ENCODE peak calls at places on chromosome 16, in seven cellular contexts. Z is EL, Y is NCI-H1930, Q is substantia nigra, S is NCI-H748 treated with DMSO at 0.1 percent for 48 hours, N is progenitor cell of endocrine pancreas, I is mesendoderm. M is an unnamed sample.

GRCh38 chr16:30068750-30069574 is 3.4 kb downstream of the ALDOA start:
- DNase-seq in I (peak), Z (no peak), Y (no peak), Q (no peak), S (no peak), N (no peak), M (no peak)

GRCh38 chr16:69894675-69895074 is 56.5 kb upstream of the CLEC18A start:
- DNase-seq in Y (no peak), I (no peak), S (no peak), Q (peak), Z (no peak), N (no peak), M (no peak)

GRCh38 chr16:86926695-86927094 is 348.3 kb downstream of the FOXL1 start:
- DNase-seq in Q (no peak), I (no peak), S (no peak), Y (no peak), Z (no peak), N (no peak), M (no peak)

GRCh38 chr16:53822936-53823529 is 119.1 kb downstream of the FTO start:
- DNase-seq in N (no peak), I (no peak), Y (no peak), Q (no peak), Z (peak), S (no peak), M (no peak)

GRCh38 chr16:383326-384020 is 1.7 kb upstream of the PGAP6 start:
- DNase-seq in Z (no peak), Q (no peak), I (peak), Y (no peak), S (peak), N (no peak), M (no peak)

GRCh38 chr16:88062341-88062861 is 111.2 kb downstream of the BANP start:
- DNase-seq in Z (peak), I (no peak), Y (no peak), Q (no peak), S (no peak), N (no peak), M (no peak)

GRCh38 chr16:29770250-29770929 is 7.7 kb upstream of the ZG16 start:
- DNase-seq in Q (no peak), Z (no peak), I (no peak), S (peak), N (no peak), Y (no peak), M (no peak)

GRCh38 chr16:86628614-86629013 is 50.3 kb downstream of the FOXL1 start:
- DNase-seq in Q (no peak), S (no peak), Z (peak), N (no peak), I (no peak), Y (no peak), M (no peak)

GRCh38 chr16:50068550-50068949 is 2.8 kb downstream of the HEATR3 start:
- DNase-seq in Y (no peak), I (no peak), N (no peak), Z (peak), Q (no peak), S (no peak), M (no peak)

GRCh38 chr16:17155480-17155879 is 315.3 kb downstream of the XYLT1 start:
- DNase-seq in Q (no peak), N (no peak), Z (no peak), I (no peak), Y (no peak), S (no peak), M (no peak)

GRCh38 chr16:48162839-48163410 is 7.1 kb upstream of the ABCC12 start:
- DNase-seq in I (no peak), S (no peak), Z (no peak), Y (no peak), Q (no peak), N (no peak), M (no peak)

GRCh38 chr16:54129810-54130209 is 156.8 kb downstream of the IRX3 start:
- DNase-seq in Q (no peak), I (no peak), Z (no peak), Y (no peak), N (no peak), S (no peak), M (no peak)

GRCh38 chr16:11955713-11956123 is 9.3 kb upstream of the TNFRSF17 start:
- DNase-seq in Y (no peak), Z (peak), N (no peak), I (peak), Q (no peak), S (no peak), M (no peak)

GRCh38 chr16:77807-78443 is at the start of gene MPG:
- DNase-seq in I (peak), S (no peak), Q (peak), N (peak), Y (peak), Z (peak), M (peak)

GRCh38 chr16:78478267-78478821 is 378.9 kb downstream of the WWOX start:
- DNase-seq in S (peak), N (no peak), Z (no peak), Y (peak), Q (no peak), I (peak), M (peak)

GRCh38 chr16:87457724-87458423 is 35.0 kb downstream of the ZCCHC14 start:
- DNase-seq in Q (no peak), I (peak), Y (no peak), S (no peak), Z (peak), N (no peak), M (no peak)

GRCh38 chr16:57601801-57602478 is 26.5 kb upstream of the ADGRG1 start:
- DNase-seq in N (no peak), Q (no peak), S (no peak), Y (no peak), I (no peak), Z (no peak), M (peak)

GRCh38 chr16:11251525-11252481 is 4.2 kb downstream of the SOCS1 start:
- DNase-seq in I (no peak), N (no peak), Y (no peak), Z (no peak), Q (no peak), S (no peak), M (no peak)

GRCh38 chr16:11111166-11111565 is 144.8 kb downstream of the SOCS1 start:
- DNase-seq in Z (no peak), I (no peak), Q (no peak), N (no peak), S (no peak), Y (no peak), M (no peak)

GRCh38 chr16:72836985-72837384 is 210.9 kb downstream of the ZFHX3 start:
- DNase-seq in N (no peak), Q (no peak), I (peak), S (no peak), Z (no peak), Y (no peak), M (no peak)

GRCh38 chr16:80296034-80296433 is 244.8 kb upstream of the DYNLRB2 start:
- DNase-seq in S (no peak), Z (no peak), I (no peak), Q (no peak), Y (no peak), N (no peak), M (no peak)

GRCh38 chr16:10037771-10038170 is 144.5 kb downstream of the GRIN2A start:
- DNase-seq in Z (peak), N (no peak), Q (no peak), I (peak), Y (no peak), S (no peak), M (no peak)

GRCh38 chr16:2979669-2980226 is 498 bp downstream of the PKMYT1 start:
- DNase-seq in S (no peak), I (no peak), Y (no peak), Q (no peak), N (no peak), Z (peak), M (no peak)

GRCh38 chr16:17556276-17557052 is 85.7 kb upstream of the XYLT1 start:
- DNase-seq in N (no peak), Y (peak), I (peak), S (peak), Q (no peak), Z (peak), M (no peak)

GRCh38 chr16:11253009-11253994 is 2.7 kb downstream of the SOCS1 start:
- DNase-seq in I (no peak), Y (no peak), S (no peak), Q (no peak), N (no peak), Z (peak), M (peak)

GRCh38 chr16:10033561-10033960 is 148.7 kb downstream of the GRIN2A start:
- DNase-seq in N (no peak), I (no peak), Z (no peak), Q (no peak), S (no peak), Y (no peak), M (no peak)

GRCh38 chr16:8892101-8892575 is 10.0 kb downstream of the LITAFD start:
- DNase-seq in S (no peak), I (no peak), Z (no peak), Y (no peak), Q (no peak), N (no peak), M (no peak)